ENCODE peak calls at places on chromosome 14, in ten cellular contexts. D, Q, Y, N, F, L, E, V, U and I are unnamed samples.
A peak's percentile ranks its signal among the peaks of the same experiment; 100 is the strongest.

GRCh38 chr14:59503256-59503655 is 18.9 kb downstream of the JKAMP start:
- DNase-seq in Q (no peak), F (no peak), E (no peak), V (no peak), N (no peak), Y (no peak), D (no peak), L (no peak), U (no peak), I (no peak)

GRCh38 chr14:75884198-75884611 is 97.6 kb downstream of the TGFB3 start:
- DNase-seq in Y (peak; percentile 75), Q (peak; percentile 60), L (no peak), E (no peak), V (no peak), N (no peak), U (no peak), D (no peak), F (no peak), I (no peak)

GRCh38 chr14:86543531-86543930 is 1013.6 kb downstream of the FLRT2 start:
- DNase-seq in F (no peak), Q (no peak), E (no peak), N (no peak), D (no peak), V (no peak), L (no peak), Y (peak; percentile 4), U (no peak), I (no peak)

GRCh38 chr14:56081139-56081538 is 37.1 kb upstream of the PELI2 start:
- DNase-seq in L (no peak), U (no peak), V (no peak), D (no peak), E (no peak), N (no peak), Q (no peak), F (no peak), Y (no peak), I (no peak)

GRCh38 chr14:97625512-97625911 is 828.3 kb downstream of the VRK1 start:
- DNase-seq in Q (no peak), L (no peak), N (no peak), U (no peak), D (no peak), F (no peak), V (no peak), E (no peak), Y (no peak), I (no peak)

GRCh38 chr14:50023671-50024490 is 92.5 kb downstream of the VCPKMT start:
- DNase-seq in D (no peak), F (no peak), V (peak; percentile 34), Y (peak; percentile 71), E (no peak), N (no peak), Q (no peak), U (no peak), L (no peak), I (no peak)

GRCh38 chr14:94867931-94868597 is 98.2 kb upstream of the GSC start:
- DNase-seq in U (no peak), N (peak; percentile 9), D (no peak), V (no peak), L (no peak), F (no peak), Q (no peak), Y (no peak), E (no peak), I (no peak)

GRCh38 chr14:104245075-104245474 is 106.7 kb downstream of the KIF26A start:
- DNase-seq in V (no peak), U (no peak), Q (no peak), D (no peak), N (no peak), Y (no peak), L (no peak), E (no peak), F (peak; percentile 3), I (no peak)

GRCh38 chr14:96806836-96807235 is 9.7 kb downstream of the VRK1 start:
- DNase-seq in V (peak; percentile 25), Y (peak; percentile 61), U (no peak), N (no peak), Q (no peak), L (no peak), F (no peak), E (no peak), D (no peak), I (no peak)

GRCh38 chr14:40983604-40984003 is 623.1 kb upstream of the LRFN5 start:
- DNase-seq in D (no peak), Q (no peak), Y (no peak), V (no peak), F (no peak), L (no peak), N (no peak), E (no peak), U (no peak), I (no peak)

GRCh38 chr14:90061849-90062794 is at the start of gene KCNK13:
- DNase-seq in Y (peak; percentile 4), V (peak; percentile 14), F (no peak), N (no peak), D (no peak), E (no peak), L (no peak), U (peak; percentile 23), Q (no peak), I (no peak)

GRCh38 chr14:56199095-56199975 is 81.1 kb downstream of the PELI2 start:
- DNase-seq in Y (peak; percentile 100), F (no peak), V (peak; percentile 95), U (no peak), L (no peak), D (peak; percentile 78), N (no peak), E (no peak), Q (peak; percentile 98), I (no peak)

GRCh38 chr14:25431211-25432076 is 381.5 kb upstream of the STXBP6 start:
- DNase-seq in L (no peak), E (no peak), Q (no peak), Y (no peak), D (peak; percentile 9), F (peak; percentile 32), V (peak; percentile 50), U (peak; percentile 31), N (peak; percentile 15), I (no peak)

GRCh38 chr14:70804556-70805162 is 4.7 kb downstream of the MAP3K9 start:
- DNase-seq in U (no peak), Q (no peak), D (no peak), Y (peak; percentile 26), F (no peak), V (no peak), L (no peak), N (no peak), E (no peak), I (no peak)

DNA sequence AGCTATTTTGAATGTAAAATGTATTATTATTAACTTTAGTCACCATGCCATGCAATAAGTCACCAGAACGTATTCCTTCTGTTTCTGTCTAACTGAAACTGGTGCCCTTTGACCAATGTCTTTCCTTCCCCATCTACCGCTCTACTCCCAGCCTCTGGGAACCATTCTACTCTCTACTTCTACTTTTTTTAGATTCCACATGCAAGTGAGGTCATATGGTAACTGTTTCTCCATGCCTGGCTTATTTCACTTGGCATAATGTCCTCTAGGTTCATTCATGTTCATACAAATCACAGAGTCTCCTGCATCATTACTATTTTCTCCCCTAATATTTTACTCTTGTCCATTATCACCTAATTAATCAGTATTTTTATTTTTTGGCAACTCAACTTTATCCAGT is 160.1 kb downstream of the TMX1 start:
- DNase-seq in V (no peak), L (no peak), F (no peak), Q (no peak), U (no peak), D (no peak), E (no peak), Y (peak; percentile 51), N (no peak), I (no peak)
- H3K27ac ChIP-seq in V (peak overlapping the region; percentile 59), L (no peak overlapping the region), F (no peak overlapping the region), Q (no peak overlapping the region), U (no peak overlapping the region), D (no peak overlapping the region), E (no peak overlapping the region), Y (peak overlapping the region; percentile 25), N (no peak overlapping the region), I (no peak overlapping the region)

GRCh38 chr14:35201066-35201465 is 78.7 kb downstream of the PRORP start:
- DNase-seq in F (no peak), L (peak; percentile 10), E (no peak), N (no peak), D (no peak), Q (no peak), Y (no peak), V (no peak), U (no peak), I (no peak)

GRCh38 chr14:35202195-35202594 is 79.8 kb downstream of the PRORP start:
- DNase-seq in V (no peak), Q (no peak), F (no peak), Y (no peak), L (no peak), N (no peak), D (no peak), U (no peak), E (no peak), I (no peak)

GRCh38 chr14:35196571-35196970 is 74.2 kb downstream of the PRORP start:
- DNase-seq in D (no peak), V (peak; percentile 35), L (no peak), N (no peak), U (no peak), F (no peak), Y (peak; percentile 11), Q (no peak), E (no peak), I (no peak)

GRCh38 chr14:35193161-35193560 is 70.8 kb downstream of the PRORP start:
- DNase-seq in F (no peak), D (no peak), U (no peak), L (no peak), Q (no peak), V (no peak), Y (no peak), N (no peak), E (no peak), I (no peak)

GRCh38 chr14:35197015-35197414 is 74.7 kb downstream of the PRORP start:
- DNase-seq in E (no peak), U (no peak), Q (no peak), F (no peak), N (no peak), Y (peak; percentile 69), L (no peak), V (peak; percentile 66), D (no peak), I (no peak)
- H3K27ac ChIP-seq in E (no peak overlapping the region), U (no peak overlapping the region), Q (no peak overlapping the region), F (no peak overlapping the region), N (no peak overlapping the region), Y (no peak overlapping the region), L (no peak overlapping the region), V (no peak overlapping the region), D (no peak overlapping the region), I (no peak overlapping the region)

GRCh38 chr14:64208981-64209380 is 85.2 kb downstream of the ESR2 start:
- DNase-seq in F (no peak), Q (no peak), N (no peak), E (no peak), V (no peak), L (no peak), Y (no peak), D (no peak), U (no peak), I (no peak)
- H3K27ac ChIP-seq in F (no peak overlapping the region), Q (no peak overlapping the region), N (no peak overlapping the region), E (no peak overlapping the region), V (no peak overlapping the region), L (no peak overlapping the region), Y (no peak overlapping the region), D (no peak overlapping the region), U (no peak overlapping the region), I (no peak overlapping the region)

DNA sequence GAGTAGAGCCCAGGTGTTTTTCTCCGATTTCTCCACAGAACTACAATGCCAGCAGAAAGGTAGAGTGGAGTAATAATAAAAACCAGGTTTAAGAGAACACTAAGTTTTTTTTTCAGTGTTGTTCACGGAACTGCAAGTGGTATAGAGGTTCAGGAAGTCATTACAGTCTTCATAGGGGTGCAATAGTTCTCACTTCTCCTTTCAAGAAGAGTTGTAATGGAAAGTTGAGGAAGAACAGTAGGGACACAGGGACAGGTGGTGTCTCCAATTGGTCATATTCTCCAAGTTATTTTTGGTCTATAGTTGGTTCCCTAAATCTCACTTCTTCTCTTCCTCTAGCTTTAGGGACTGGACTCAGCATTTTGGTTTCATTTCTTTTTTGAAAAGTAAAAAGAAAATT is 894.0 kb downstream of the NRXN3 start:
- DNase-seq in N (no peak), E (no peak), Q (no peak), F (no peak), U (no peak), L (no peak), V (no peak), Y (no peak), D (no peak), I (no peak)
- H3K27ac ChIP-seq in N (no peak overlapping the region), E (no peak overlapping the region), Q (no peak overlapping the region), F (no peak overlapping the region), U (no peak overlapping the region), L (no peak overlapping the region), V (no peak overlapping the region), Y (no peak overlapping the region), D (no peak overlapping the region), I (no peak overlapping the region)